ENCODE peak calls at places on chromosome 2, in ten cellular contexts. O is adrenal gland, J is tibial artery, C is heart left ventricle, G is cardiac muscle cell, Y is HCT116, B is tibial nerve, N is mucosa of descending colon, E is GM10248, X is choroid plexus epithelial cell. A is an unnamed sample.

GRCh38 chr2:147792966-147793617 is 51.7 kb upstream of the ACVR2A start:
- DNase-seq in O (no peak), J (no peak), C (no peak), G (peak; percentile 47), Y (no peak), B (no peak), N (no peak), E (no peak), X (peak; percentile 13), A (no peak)

GRCh38 chr2:219369447-219369861 is 18.3 kb downstream of the DNPEP start:
- DNase-seq in O (peak; percentile 73), J (peak; percentile 58), C (peak; percentile 65), G (peak; percentile 85), Y (no peak), B (peak; percentile 43), N (peak; percentile 62), E (no peak), X (peak; percentile 84), A (no peak)

GRCh38 chr2:149330127-149331022 is at the start of gene LYPD6:
- DNase-seq in O (peak; percentile 65), J (peak; percentile 30), C (peak; percentile 69), G (peak; percentile 78), Y (peak; percentile 38), B (peak; percentile 49), N (peak; percentile 77), E (peak; percentile 45), X (peak; percentile 36), A (peak; percentile 87)

GRCh38 chr2:30208453-30208852 is 22.9 kb upstream of the LBH start:
- DNase-seq in O (peak; percentile 87), J (peak; percentile 45), C (peak; percentile 63), G (peak; percentile 87), Y (peak; percentile 47), B (no peak), N (peak; percentile 72), E (peak; percentile 46), X (peak; percentile 91), A (no peak)

GRCh38 chr2:26606847-26607190 is 34.3 kb downstream of the CIB4 start:
- DNase-seq in O (peak; percentile 59), J (no peak), C (no peak), G (no peak), Y (peak; percentile 34), B (no peak), N (no peak), E (no peak), X (no peak), A (peak; percentile 63)

GRCh38 chr2:213034578-213034977 is 116.8 kb downstream of the IKZF2 start:
- DNase-seq in O (no peak), J (no peak), C (no peak), G (no peak), Y (no peak), B (no peak), N (no peak), E (no peak), X (no peak), A (no peak)

GRCh38 chr2:9103663-9104277 is 100.3 kb upstream of the MBOAT2 start:
- DNase-seq in O (no peak), J (no peak), C (no peak), G (no peak), Y (no peak), B (no peak), N (no peak), E (no peak), X (no peak), A (peak; percentile 48)

GRCh38 chr2:76953733-76954347 is 568.3 kb downstream of the LRRTM4 start:
- DNase-seq in O (peak; percentile 67), J (no peak), C (no peak), G (peak; percentile 49), Y (no peak), B (no peak), N (peak; percentile 60), E (peak; percentile 5), X (peak; percentile 30), A (peak; percentile 14)

GRCh38 chr2:209423562-209424541 is at the start of gene MAP2:
- DNase-seq in O (peak; percentile 88), J (peak; percentile 73), C (peak; percentile 84), G (peak; percentile 90), Y (peak; percentile 66), B (peak; percentile 54), N (peak; percentile 68), E (peak; percentile 88), X (peak; percentile 81), A (peak; percentile 95)

GRCh38 chr2:119369845-119370244 is 3.1 kb downstream of the DBI start:
- DNase-seq in O (no peak), J (no peak), C (peak; percentile 52), G (no peak), Y (no peak), B (no peak), N (no peak), E (no peak), X (no peak), A (no peak)

GRCh38 chr2:96878796-96879544 is 9.1 kb upstream of the SEMA4C start:
- DNase-seq in O (no peak), J (no peak), C (no peak), G (no peak), Y (no peak), B (no peak), N (no peak), E (no peak), X (no peak), A (no peak)

GRCh38 chr2:138267161-138267901 is 234.2 kb upstream of the SPOPL start:
- DNase-seq in O (no peak), J (no peak), C (no peak), G (peak; percentile 86), Y (no peak), B (no peak), N (no peak), E (no peak), X (peak; percentile 86), A (no peak)

GRCh38 chr2:16728742-16729141 is 63.1 kb upstream of the CYRIA start:
- DNase-seq in O (no peak), J (no peak), C (no peak), G (no peak), Y (no peak), B (no peak), N (no peak), E (no peak), X (no peak), A (no peak)

GRCh38 chr2:149727927-149728326 is 140.4 kb upstream of the MMADHC start:
- DNase-seq in O (no peak), J (no peak), C (no peak), G (no peak), Y (no peak), B (no peak), N (no peak), E (no peak), X (peak; percentile 66), A (no peak)

GRCh38 chr2:160109939-160110673 is 47.7 kb upstream of the PLA2R1 start:
- DNase-seq in O (peak; percentile 82), J (peak; percentile 48), C (peak; percentile 71), G (peak; percentile 89), Y (peak; percentile 59), B (peak; percentile 24), N (peak; percentile 83), E (peak; percentile 52), X (peak; percentile 93), A (no peak)

DNA sequence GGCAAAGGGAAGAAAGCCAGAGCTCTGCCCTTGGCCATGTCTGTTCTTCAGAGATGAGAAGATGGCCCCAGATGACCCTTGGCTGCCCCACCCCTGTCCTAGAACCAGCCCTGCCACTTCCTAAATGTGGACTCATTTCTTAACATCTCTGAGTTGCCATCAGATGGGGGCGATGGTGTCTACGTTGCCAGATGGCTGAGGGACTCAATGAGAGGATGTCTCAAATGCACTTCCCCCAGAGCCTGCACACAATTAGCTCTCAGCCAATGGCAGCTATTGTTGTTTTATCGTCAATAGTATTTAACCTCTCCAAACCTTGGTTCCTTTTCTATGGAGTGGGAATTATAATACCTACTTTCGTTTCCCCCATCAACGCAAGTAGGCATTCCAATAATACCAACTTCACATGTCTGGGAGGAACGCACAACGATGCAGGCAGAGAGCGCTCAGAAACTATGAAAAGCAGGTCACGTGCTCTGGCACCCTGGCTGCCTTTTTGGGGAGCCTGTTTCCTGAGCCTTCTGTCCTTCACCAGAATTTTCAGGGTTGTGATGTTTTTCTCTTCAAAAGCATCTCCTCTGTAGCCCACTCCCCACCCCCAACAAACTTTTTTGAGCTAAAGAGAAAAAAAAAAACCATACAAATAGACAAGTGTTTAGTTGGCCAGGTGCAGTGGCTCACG is 100.3 kb downstream of the MCFD2 start:
- DNase-seq in O (peak; percentile 51), J (no peak), C (no peak), G (no peak), Y (no peak), B (no peak), N (no peak), E (no peak), X (no peak), A (peak; percentile 76)
- TF ChIP-seq CTCF in O (no peak), J (no peak), C (no peak), G (no peak), Y (no peak), B (no peak), N (no peak), E (no peak), X (no peak), A (no peak)

GRCh38 chr2:144162652-144163051 is 357.3 kb downstream of the ZEB2 start:
- DNase-seq in O (no peak), J (no peak), C (no peak), G (no peak), Y (peak; percentile 7), B (no peak), N (peak; percentile 71), E (peak; percentile 21), X (peak; percentile 23), A (no peak)
- TF ChIP-seq CTCF in O (peak; percentile 24), J (no peak), C (peak; percentile 27), G (peak; percentile 34), Y (peak; percentile 67), B (no peak), N (peak; percentile 13), E (peak; percentile 42), X (peak; percentile 61), A (no peak)

GRCh38 chr2:63488118-63488713 is 100.1 kb downstream of the WDPCP start:
- DNase-seq in O (peak; percentile 66), J (no peak), C (no peak), G (peak; percentile 63), Y (peak; percentile 15), B (no peak), N (peak; percentile 37), E (peak; percentile 12), X (peak; percentile 73), A (peak; percentile 16)

GRCh38 chr2:63484901-63485300 is 103.4 kb downstream of the WDPCP start:
- DNase-seq in O (no peak), J (no peak), C (no peak), G (no peak), Y (no peak), B (no peak), N (no peak), E (no peak), X (no peak), A (no peak)

GRCh38 chr2:63484481-63484880 is 103.8 kb downstream of the WDPCP start:
- DNase-seq in O (no peak), J (no peak), C (no peak), G (peak; percentile 11), Y (no peak), B (no peak), N (no peak), E (no peak), X (no peak), A (no peak)

GRCh38 chr2:63486861-63487290 is 101.4 kb downstream of the WDPCP start:
- DNase-seq in O (no peak), J (no peak), C (no peak), G (no peak), Y (no peak), B (no peak), N (no peak), E (no peak), X (peak; percentile 10), A (no peak)
- TF ChIP-seq CTCF in O (peak; percentile 11), J (no peak), C (no peak), G (no peak), Y (peak; percentile 29), B (no peak), N (no peak), E (peak; percentile 33), X (peak; percentile 34), A (no peak)

GRCh38 chr2:127424598-127425379 is 6.6 kb downstream of the PROC start:
- DNase-seq in O (peak; percentile 31), J (no peak), C (no peak), G (no peak), Y (no peak), B (no peak), N (no peak), E (no peak), X (no peak), A (peak; percentile 14)
- TF ChIP-seq CTCF in O (no peak), J (no peak), C (no peak), G (no peak), Y (no peak), B (no peak), N (no peak), E (no peak), X (peak; percentile 11), A (no peak)

A was measured in lower leg skin.